ENCODE peak calls at places on chromosomes 5 and 9, in ten cellular contexts. B, T, J, D, A, M, V, F, K and O are unnamed samples.

GRCh38 chr5:98517559-98517958 is 255.9 kb upstream of the RGMB start:
- ATAC-seq in F (no peak), M (no peak), V (no peak), D (no peak), T (no peak), J (no peak), K (no peak), B (no peak), A (peak), O (no peak)

GRCh38 chr5:150266807-150267408 is 22.7 kb downstream of the CAMK2A start:
- ATAC-seq in V (peak), M (no peak), B (no peak), F (no peak), J (peak), K (no peak), A (no peak), T (no peak), D (no peak), O (no peak)

GRCh38 chr9:17063535-17064135 is 71.2 kb upstream of the CNTLN start:
- ATAC-seq in V (peak), F (peak), T (peak), A (peak), M (peak), K (peak), B (peak), J (peak), D (peak), O (peak)

GRCh38 chr9:1007312-1007711 is 30.9 kb downstream of the DMRT3 start:
- ATAC-seq in M (no peak), F (no peak), B (no peak), K (peak), T (peak), J (no peak), D (no peak), V (no peak), A (no peak), O (no peak)

GRCh38 chr5:140240987-140241706 is 61.8 kb downstream of the PFDN1 start:
- ATAC-seq in T (peak), J (peak), M (peak), V (peak), K (peak), B (peak), F (peak), D (peak), A (peak), O (peak)

GRCh38 chr5:125402787-125403186 is 656.3 kb upstream of the ZNF608 start:
- ATAC-seq in A (no peak), K (no peak), F (peak), T (no peak), D (no peak), M (no peak), J (no peak), V (no peak), B (no peak), O (no peak)

GRCh38 chr5:5420251-5420650 is 2.2 kb upstream of the ICE1 start:
- ATAC-seq in J (no peak), F (no peak), B (no peak), K (no peak), T (no peak), D (no peak), A (no peak), M (no peak), V (no peak), O (no peak)

GRCh38 chr5:69492391-69493234 is at the start of gene OCLN:
- ATAC-seq in K (peak), D (peak), M (peak), T (peak), A (peak), J (peak), V (peak), B (no peak), F (peak), O (peak)

GRCh38 chr5:125017796-125018195 is 271.4 kb upstream of the ZNF608 start:
- ATAC-seq in V (peak), A (no peak), D (no peak), J (peak), M (no peak), K (no peak), F (no peak), B (no peak), T (no peak), O (no peak)

GRCh38 chr5:179805070-179805528 is 1.6 kb downstream of the MGAT4B start:
- ATAC-seq in F (no peak), J (peak), M (peak), D (peak), V (peak), A (peak), B (no peak), T (peak), K (no peak), O (no peak)

GRCh38 chr5:119785057-119785456 is 155.7 kb downstream of the FAM170A start:
- ATAC-seq in B (no peak), V (no peak), T (no peak), M (no peak), F (no peak), J (no peak), D (no peak), K (no peak), A (no peak), O (no peak)

GRCh38 chr9:123438821-123439220 is 82.8 kb downstream of the CRB2 start:
- ATAC-seq in K (no peak), D (no peak), F (no peak), A (no peak), M (no peak), V (no peak), T (no peak), B (no peak), J (no peak), O (no peak)

GRCh38 chr5:89303033-89303480 is 420.1 kb upstream of the MEF2C start:
- ATAC-seq in F (no peak), M (peak), D (no peak), J (no peak), B (no peak), V (no peak), K (no peak), T (peak), A (no peak), O (no peak)

GRCh38 chr9:2493106-2493505 is 128.5 kb upstream of the VLDLR start:
- ATAC-seq in M (peak), A (peak), B (peak), K (no peak), V (peak), T (no peak), F (no peak), J (no peak), D (no peak), O (peak)

GRCh38 chr5:177426566-177427210 is at the start of gene GRK6:
- ATAC-seq in J (peak), V (peak), D (peak), M (peak), T (peak), F (peak), A (no peak), K (no peak), B (no peak), O (peak)

GRCh38 chr9:7154003-7154619 is 396.3 kb downstream of the KDM4C start:
- ATAC-seq in M (no peak), D (no peak), B (peak), V (peak), K (no peak), T (no peak), A (peak), F (no peak), J (no peak), O (no peak)

GRCh38 chr5:3302228-3302627 is 293.4 kb upstream of the IRX1 start:
- ATAC-seq in D (no peak), F (no peak), T (no peak), K (no peak), J (no peak), V (no peak), M (no peak), B (no peak), A (no peak), O (no peak)

GRCh38 chr9:8858250-8859161 is 1058.9 kb upstream of the DMAC1 start:
- ATAC-seq in M (peak), V (peak), T (peak), F (no peak), J (no peak), K (peak), B (no peak), D (peak), A (peak), O (peak)

GRCh38 chr9:135579889-135580660 is 18.5 kb downstream of the PAEP start:
- ATAC-seq in D (no peak), T (no peak), F (no peak), J (no peak), M (no peak), K (no peak), V (no peak), B (no peak), A (no peak), O (no peak)

GRCh38 chr9:78054180-78054579 is 22.6 kb upstream of the GNAQ start:
- ATAC-seq in V (no peak), K (no peak), J (no peak), F (no peak), D (no peak), A (no peak), M (no peak), B (no peak), T (no peak), O (no peak)

GRCh38 chr5:142073617-142074405 is 34.8 kb upstream of the NDFIP1 start:
- ATAC-seq in D (peak), F (no peak), V (no peak), T (no peak), J (no peak), K (no peak), A (no peak), B (no peak), M (no peak), O (no peak)

GRCh38 chr5:138461343-138462125 is 3.7 kb upstream of the EGR1 start:
- ATAC-seq in K (no peak), T (no peak), B (no peak), F (no peak), V (no peak), A (no peak), M (no peak), J (no peak), D (no peak), O (no peak)

GRCh38 chr9:135241381-135242380 is 154.2 kb downstream of the OLFM1 start:
- ATAC-seq in B (no peak), J (no peak), D (peak), K (no peak), A (no peak), F (peak), T (no peak), M (no peak), V (no peak), O (no peak)

GRCh38 chr5:58366461-58366860 is 93.4 kb downstream of the PLK2 start:
- ATAC-seq in T (peak), J (no peak), K (peak), D (no peak), A (peak), F (no peak), M (no peak), B (peak), V (no peak), O (no peak)

GRCh38 chr5:64417390-64417789 is 88.4 kb upstream of the RGS7BP start:
- ATAC-seq in A (no peak), T (peak), D (no peak), K (no peak), F (no peak), M (no peak), B (no peak), J (no peak), V (no peak), O (no peak)

GRCh38 chr9:257957-258356 is 43.3 kb downstream of the DOCK8 start:
- ATAC-seq in F (no peak), K (peak), J (no peak), B (no peak), A (peak), V (peak), D (no peak), M (peak), T (peak), O (peak)

GRCh38 chr9:33329117-33329563 is 38.8 kb downstream of the NFX1 start:
- ATAC-seq in M (peak), B (peak), F (peak), D (peak), V (peak), J (peak), K (peak), A (peak), T (peak), O (peak)

GRCh38 chr5:60402161-60402785 is 297.7 kb downstream of the DEPDC1B start:
- ATAC-seq in B (no peak), A (no peak), F (no peak), J (no peak), K (no peak), D (no peak), V (no peak), M (no peak), T (no peak), O (no peak)

GRCh38 chr5:38497946-38498345 is 58.5 kb downstream of the LIFR start:
- ATAC-seq in B (peak), F (peak), V (peak), T (peak), A (peak), D (peak), M (no peak), K (no peak), J (no peak), O (no peak)

GRCh38 chr5:171596391-171596878 is 177.0 kb downstream of the FGF18 start:
- ATAC-seq in M (peak), F (no peak), J (peak), T (peak), B (peak), D (peak), K (peak), V (peak), A (peak), O (peak)

GRCh38 chr5:173642191-173642816 is 25.9 kb upstream of the BOD1 start:
- ATAC-seq in F (no peak), B (no peak), J (no peak), K (peak), D (no peak), A (no peak), M (no peak), T (peak), V (no peak), O (no peak)

GRCh38 chr9:31394040-31394473 is 990.4 kb upstream of the ACO1 start:
- ATAC-seq in T (peak), M (no peak), D (no peak), V (no peak), J (no peak), B (no peak), A (peak), F (no peak), K (no peak), O (no peak)

GRCh38 chr5:79205965-79206364 is 30.0 kb upstream of the JMY start:
- ATAC-seq in K (no peak), F (no peak), B (no peak), V (no peak), D (peak), T (peak), M (no peak), A (no peak), J (no peak), O (no peak)

GRCh38 chr5:2096827-2097226 is 214.1 kb upstream of the IRX4 start:
- ATAC-seq in T (no peak), A (no peak), D (no peak), K (no peak), M (no peak), V (no peak), J (no peak), B (no peak), F (no peak), O (no peak)

GRCh38 chr5:137563301-137563645 is 64.1 kb upstream of the SPOCK1 start:
- ATAC-seq in J (no peak), K (no peak), B (no peak), D (no peak), M (no peak), F (no peak), V (no peak), T (no peak), A (no peak), O (no peak)

GRCh38 chr9:135060461-135061116 is 26.9 kb upstream of the OLFM1 start:
- ATAC-seq in J (no peak), T (no peak), K (no peak), B (no peak), A (no peak), F (no peak), V (no peak), D (no peak), M (no peak), O (no peak)

GRCh38 chr5:77368367-77368766 is 123.7 kb downstream of the WDR41 start:
- ATAC-seq in F (no peak), B (no peak), T (no peak), V (no peak), M (no peak), K (no peak), J (no peak), D (no peak), A (peak), O (no peak)

GRCh38 chr9:82035332-82035731 is 46.8 kb downstream of the SPATA31D1 start:
- ATAC-seq in K (no peak), M (no peak), V (no peak), A (no peak), T (no peak), B (no peak), D (no peak), F (no peak), J (no peak), O (no peak)

GRCh38 chr5:133376986-133377385 is 235.4 kb downstream of the FSTL4 start:
- ATAC-seq in M (no peak), F (no peak), K (no peak), T (no peak), J (no peak), A (no peak), D (no peak), V (no peak), B (no peak), O (no peak)
- H3K4me3 ChIP-seq in M (no peak), F (no peak), K (no peak), T (no peak), J (no peak), A (no peak), D (no peak), V (no peak), B (no peak), O (no peak)

GRCh38 chr9:91419222-91420191 is 4.1 kb downstream of the NFIL3 start:
- ATAC-seq in J (no peak), A (no peak), T (peak), F (no peak), V (peak), K (peak), M (peak), B (peak), D (peak), O (peak)
- H3K4me3 ChIP-seq in J (no peak), A (no peak), T (no peak), F (peak), V (no peak), K (no peak), M (no peak), B (peak), D (peak), O (no peak)

DNA sequence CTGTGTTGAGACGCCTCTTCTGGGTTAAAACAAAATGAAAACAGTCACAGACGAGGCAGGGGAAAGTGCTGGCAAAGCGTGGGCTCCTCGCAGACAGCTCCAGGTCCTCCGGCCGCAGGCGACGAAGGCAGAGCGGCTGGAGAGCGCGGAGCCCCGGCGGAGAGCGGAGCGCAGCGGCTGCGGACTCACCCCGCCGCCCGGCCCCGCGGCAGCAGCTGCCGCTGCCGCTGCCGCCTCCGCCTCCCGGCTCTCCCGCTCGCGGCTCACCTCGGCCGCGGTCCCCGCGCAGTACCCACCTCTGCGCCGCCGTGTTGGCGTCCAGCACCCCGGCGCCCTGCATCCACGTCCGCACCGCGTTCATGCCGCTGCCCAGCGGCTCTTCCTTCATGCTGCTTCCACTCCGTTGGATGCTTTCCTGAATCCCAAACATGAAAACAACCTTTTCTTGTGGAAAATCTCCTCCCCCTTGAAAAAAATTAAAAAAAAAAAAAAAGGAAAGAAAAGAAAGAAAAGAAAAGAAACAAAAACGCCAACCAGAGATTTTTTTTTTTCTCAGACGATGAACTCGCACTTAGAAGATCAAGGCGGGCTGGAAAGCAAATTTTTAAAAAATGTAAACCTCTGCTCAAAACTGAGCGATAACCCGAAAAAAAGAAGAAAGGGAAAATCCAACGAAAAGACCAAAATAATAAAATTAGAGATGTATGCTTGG is 511 bp downstream of the EBF1 start:
- ATAC-seq in K (no peak), M (peak), B (no peak), F (peak), J (peak), D (peak), A (no peak), V (peak), T (peak), O (no peak)
- H3K4me3 ChIP-seq in K (peak), M (peak), B (peak), F (peak), J (no peak), D (peak), A (peak), V (peak), T (peak), O (peak)

DNA sequence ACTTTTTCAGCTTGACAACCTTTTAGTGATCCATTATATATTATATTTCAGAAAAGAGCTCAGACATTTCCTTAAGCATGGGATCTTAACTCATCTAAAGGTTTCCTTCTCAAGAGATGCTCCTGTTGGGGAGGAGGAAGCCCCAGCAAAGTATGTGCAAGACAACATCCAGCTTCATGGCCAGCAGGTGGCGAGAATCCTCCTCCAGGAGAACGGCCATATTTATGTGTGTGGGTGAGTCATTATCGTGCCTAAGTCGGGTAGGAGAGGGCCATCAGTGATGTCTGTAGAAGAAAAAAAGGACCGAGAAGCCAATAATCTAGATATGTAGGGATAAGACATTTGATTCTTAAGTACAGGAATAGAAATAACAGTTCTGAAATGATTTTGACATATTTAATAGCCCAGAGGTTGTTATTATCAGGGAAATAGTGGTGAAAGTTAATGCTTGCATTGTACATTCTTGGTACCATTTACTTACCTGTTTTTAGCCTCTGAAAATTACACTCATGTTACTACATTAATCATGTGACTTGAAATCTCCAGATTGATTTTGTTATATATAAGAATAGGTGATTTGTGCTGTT is 28.2 kb downstream of the MTRR start:
- ATAC-seq in M (no peak), D (peak), J (no peak), V (no peak), B (no peak), F (no peak), A (no peak), K (no peak), T (no peak), O (no peak)
- H3K4me3 ChIP-seq in M (no peak), D (no peak), J (no peak), V (no peak), B (no peak), F (no peak), A (no peak), K (no peak), T (no peak), O (no peak)

GRCh38 chr9:95029720-95030119 is 287.8 kb downstream of the FANCC start:
- ATAC-seq in M (no peak), D (no peak), V (no peak), B (peak), J (no peak), A (no peak), F (no peak), T (no peak), K (no peak), O (no peak)
- H3K4me3 ChIP-seq in M (no peak), D (no peak), V (no peak), B (no peak), J (no peak), A (no peak), F (no peak), T (no peak), K (no peak), O (no peak)